ENCODE peak calls at places on chromosome 18, in seven cellular contexts. A, H, G, T, V, S and Q are unnamed samples.

GRCh38 chr18:42185486-42185885 is 230.5 kb downstream of the PIK3C3 start:
- DNase-seq in H (no peak), T (peak), S (no peak), A (no peak), V (no peak), G (no peak), Q (no peak)

GRCh38 chr18:46071894-46072867 is at the start of gene PSTPIP2:
- DNase-seq in V (peak), A (peak), G (peak), T (no peak), S (peak), H (peak), Q (no peak)

GRCh38 chr18:29459986-29460385 is 1283.1 kb upstream of the CDH2 start:
- DNase-seq in G (no peak), A (no peak), T (no peak), S (no peak), V (no peak), H (no peak), Q (no peak)

GRCh38 chr18:77911973-77912372 is 662.3 kb downstream of the GALR1 start:
- DNase-seq in G (no peak), H (no peak), V (no peak), T (no peak), S (no peak), A (no peak), Q (no peak)

GRCh38 chr18:61666876-61667590 is 225.8 kb downstream of the RNF152 start:
- DNase-seq in A (no peak), H (no peak), G (no peak), V (no peak), T (peak), S (no peak), Q (no peak)

GRCh38 chr18:64017870-64018269 is 48.0 kb downstream of the SERPINB8 start:
- DNase-seq in A (no peak), S (no peak), H (no peak), G (no peak), T (no peak), V (no peak), Q (no peak)

GRCh38 chr18:44777429-44778192 is 96.9 kb downstream of the SETBP1 start:
- DNase-seq in G (no peak), T (peak), V (no peak), A (no peak), H (no peak), S (no peak), Q (no peak)

GRCh38 chr18:76495435-76496199 is 575 bp upstream of the ZNF516 start:
- DNase-seq in H (peak), T (no peak), A (peak), V (no peak), G (no peak), S (peak), Q (no peak)

GRCh38 chr18:2901405-2901989 is 54.7 kb downstream of the EMILIN2 start:
- DNase-seq in S (no peak), H (no peak), V (no peak), T (no peak), A (no peak), G (no peak), Q (no peak)

GRCh38 chr18:21997207-21998143 is 171.9 kb upstream of the GATA6 start:
- DNase-seq in G (no peak), S (no peak), H (peak), T (no peak), V (no peak), A (peak), Q (no peak)

GRCh38 chr18:63440219-63440618 is 17.9 kb upstream of the VPS4B start:
- DNase-seq in V (no peak), A (no peak), S (peak), H (peak), G (no peak), T (no peak), Q (no peak)

GRCh38 chr18:10027031-10027430 is 113.2 kb downstream of the VAPA start:
- DNase-seq in G (no peak), S (no peak), T (no peak), V (no peak), A (no peak), H (no peak), Q (no peak)

GRCh38 chr18:3863593-3863992 is 413.6 kb downstream of the TGIF1 start:
- DNase-seq in G (no peak), V (no peak), T (no peak), S (no peak), H (no peak), A (no peak), Q (no peak)